ENCODE peak calls at places on chromosomes 4 and X, in four cellular contexts. One of them, this sample, is unnamed.

GRCh38 chr4:47690611-47691010 is 147.3 kb downstream of the CORIN start:
- DNase-seq in amygdala: no peak
- DNase-seq in activated CD4-positive, alpha-beta T cell treated with anti-CD3 and anti-CD28 coated beads for 1 hour: no peak
- DNase-seq in NCI-H1436: no peak
- DNase-seq in this sample: no peak

GRCh38 chrX:77785400-77785745 is 643 bp downstream of the ATRX start:
- DNase-seq in NCI-H1436: peak; percentile 36
- DNase-seq in amygdala: peak; percentile 12
- DNase-seq in activated CD4-positive, alpha-beta T cell treated with anti-CD3 and anti-CD28 coated beads for 1 hour: no peak
- DNase-seq in this sample: peak; percentile 34

GRCh38 chrX:47047989-47048388 is 30.3 kb upstream of the RGN start:
- DNase-seq in activated CD4-positive, alpha-beta T cell treated with anti-CD3 and anti-CD28 coated beads for 1 hour: no peak
- DNase-seq in NCI-H1436: no peak
- DNase-seq in amygdala: no peak
- DNase-seq in this sample: no peak

GRCh38 chrX:1386338-1387127 is 5.4 kb downstream of the SLC25A6 start:
- DNase-seq in amygdala: no peak
- DNase-seq in activated CD4-positive, alpha-beta T cell treated with anti-CD3 and anti-CD28 coated beads for 1 hour: no peak
- DNase-seq in NCI-H1436: no peak
- DNase-seq in this sample: no peak

GRCh38 chrX:85622635-85623034 is 243.2 kb upstream of the POF1B start:
- DNase-seq in amygdala: no peak
- DNase-seq in activated CD4-positive, alpha-beta T cell treated with anti-CD3 and anti-CD28 coated beads for 1 hour: no peak
- DNase-seq in NCI-H1436: no peak
- DNase-seq in this sample: no peak

GRCh38 chr4:116101321-116101720 is 984.1 kb downstream of the TRAM1L1 start:
- DNase-seq in activated CD4-positive, alpha-beta T cell treated with anti-CD3 and anti-CD28 coated beads for 1 hour: no peak
- DNase-seq in amygdala: no peak
- DNase-seq in NCI-H1436: no peak
- DNase-seq in this sample: no peak

GRCh38 chr4:96598465-96598864 is 758.6 kb downstream of the PDHA2 start:
- DNase-seq in NCI-H1436: no peak
- DNase-seq in activated CD4-positive, alpha-beta T cell treated with anti-CD3 and anti-CD28 coated beads for 1 hour: no peak
- DNase-seq in amygdala: no peak
- DNase-seq in this sample: no peak

GRCh38 chr4:26073886-26074560 is 160.0 kb downstream of the SMIM20 start:
- DNase-seq in NCI-H1436: no peak
- DNase-seq in activated CD4-positive, alpha-beta T cell treated with anti-CD3 and anti-CD28 coated beads for 1 hour: no peak
- DNase-seq in amygdala: no peak
- DNase-seq in this sample: no peak

GRCh38 chrX:39907964-39908616 is 189.7 kb downstream of the BCOR start:
- DNase-seq in NCI-H1436: no peak
- DNase-seq in activated CD4-positive, alpha-beta T cell treated with anti-CD3 and anti-CD28 coated beads for 1 hour: no peak
- DNase-seq in amygdala: peak; percentile 46
- DNase-seq in this sample: no peak

GRCh38 chrX:19659929-19660328 is 144.6 kb upstream of the MAP3K15 start:
- DNase-seq in activated CD4-positive, alpha-beta T cell treated with anti-CD3 and anti-CD28 coated beads for 1 hour: no peak
- DNase-seq in amygdala: no peak
- DNase-seq in NCI-H1436: no peak
- DNase-seq in this sample: no peak

GRCh38 chr4:72076562-72076961 is 44.8 kb downstream of the NPFFR2 start:
- DNase-seq in amygdala: no peak
- DNase-seq in activated CD4-positive, alpha-beta T cell treated with anti-CD3 and anti-CD28 coated beads for 1 hour: no peak
- DNase-seq in NCI-H1436: no peak
- DNase-seq in this sample: no peak

GRCh38 chrX:21740329-21741274 is 17.3 kb downstream of the SMPX start:
- DNase-seq in amygdala: no peak
- DNase-seq in NCI-H1436: no peak
- DNase-seq in activated CD4-positive, alpha-beta T cell treated with anti-CD3 and anti-CD28 coated beads for 1 hour: no peak
- DNase-seq in this sample: no peak

GRCh38 chr4:82423245-82424054 is 6.8 kb downstream of the HNRNPDL start:
- DNase-seq in NCI-H1436: no peak
- DNase-seq in activated CD4-positive, alpha-beta T cell treated with anti-CD3 and anti-CD28 coated beads for 1 hour: no peak
- DNase-seq in amygdala: no peak
- DNase-seq in this sample: no peak

GRCh38 chr4:36651253-36651652 is 369.8 kb downstream of the DTHD1 start:
- DNase-seq in amygdala: no peak
- DNase-seq in NCI-H1436: no peak
- DNase-seq in activated CD4-positive, alpha-beta T cell treated with anti-CD3 and anti-CD28 coated beads for 1 hour: no peak
- DNase-seq in this sample: no peak

GRCh38 chr4:176198316-176198903 is 3.0 kb upstream of the SPATA4 start:
- DNase-seq in NCI-H1436: peak; percentile 16
- DNase-seq in activated CD4-positive, alpha-beta T cell treated with anti-CD3 and anti-CD28 coated beads for 1 hour: no peak
- DNase-seq in amygdala: no peak
- DNase-seq in this sample: peak; percentile 60